ENCODE peak calls at places on chromosomes 16 and 17, in five cellular contexts. One of them, this sample, is unnamed.

GRCh38 chr17:66310528-66311148 is 8.2 kb downstream of the PRKCA start:
- DNase-seq in HFFc6: no peak
- DNase-seq in cardiac muscle cell: no peak
- DNase-seq in breast epithelium: no peak
- DNase-seq in mammary epithelial cell: no peak
- DNase-seq in this sample: no peak

GRCh38 chr17:78883533-78884131 is 19.4 kb downstream of the CEP295NL start:
- DNase-seq in mammary epithelial cell: peak; percentile 80
- DNase-seq in HFFc6: peak; percentile 96
- DNase-seq in cardiac muscle cell: peak; percentile 60
- DNase-seq in breast epithelium: peak; percentile 60
- DNase-seq in this sample: peak; percentile 60

GRCh38 chr16:30949655-30950515 is 1.0 kb downstream of the ORAI3 start:
- DNase-seq in breast epithelium: peak; percentile 75
- DNase-seq in mammary epithelial cell: peak; percentile 98
- DNase-seq in HFFc6: peak; percentile 77
- DNase-seq in cardiac muscle cell: peak; percentile 66
- DNase-seq in this sample: no peak

GRCh38 chr17:62804822-62805221 is 3.3 kb downstream of the MARCHF10 start:
- DNase-seq in mammary epithelial cell: peak; percentile 56
- DNase-seq in breast epithelium: no peak
- DNase-seq in HFFc6: peak; percentile 52
- DNase-seq in cardiac muscle cell: no peak
- DNase-seq in this sample: peak; percentile 29

GRCh38 chr17:14972844-14973243 is 292.3 kb downstream of the PMP22 start:
- DNase-seq in HFFc6: no peak
- DNase-seq in cardiac muscle cell: no peak
- DNase-seq in breast epithelium: no peak
- DNase-seq in mammary epithelial cell: no peak
- DNase-seq in this sample: no peak

GRCh38 chr16:23124315-23124714 is 24.9 kb downstream of the USP31 start:
- DNase-seq in cardiac muscle cell: no peak
- DNase-seq in breast epithelium: no peak
- DNase-seq in HFFc6: peak; percentile 68
- DNase-seq in mammary epithelial cell: peak; percentile 91
- DNase-seq in this sample: no peak

GRCh38 chr16:10961231-10961630 is 16.9 kb downstream of the CLEC16A start:
- DNase-seq in breast epithelium: no peak
- DNase-seq in HFFc6: peak; percentile 93
- DNase-seq in cardiac muscle cell: no peak
- DNase-seq in mammary epithelial cell: peak; percentile 74
- DNase-seq in this sample: no peak

GRCh38 chr16:23434380-23434779 is 18.6 kb downstream of the COG7 start:
- DNase-seq in mammary epithelial cell: peak; percentile 56
- DNase-seq in breast epithelium: no peak
- DNase-seq in HFFc6: peak; percentile 60
- DNase-seq in cardiac muscle cell: peak; percentile 71
- DNase-seq in this sample: no peak

GRCh38 chr16:59543641-59544040 is 809.5 kb upstream of the GOT2 start:
- DNase-seq in breast epithelium: no peak
- DNase-seq in HFFc6: peak; percentile 43
- DNase-seq in mammary epithelial cell: peak; percentile 85
- DNase-seq in cardiac muscle cell: no peak
- DNase-seq in this sample: no peak

GRCh38 chr16:57846078-57846697 is 43.9 kb upstream of the KIFC3 start:
- DNase-seq in HFFc6: no peak
- DNase-seq in breast epithelium: no peak
- DNase-seq in cardiac muscle cell: no peak
- DNase-seq in mammary epithelial cell: no peak
- DNase-seq in this sample: no peak

GRCh38 chr16:54140057-54140787 is 146.4 kb downstream of the IRX3 start:
- DNase-seq in HFFc6: peak; percentile 16
- DNase-seq in breast epithelium: no peak
- DNase-seq in mammary epithelial cell: no peak
- DNase-seq in cardiac muscle cell: peak; percentile 62
- DNase-seq in this sample: no peak

GRCh38 chr17:77098884-77099545 is 41.8 kb upstream of the SEC14L1 start:
- DNase-seq in HFFc6: peak; percentile 51
- DNase-seq in cardiac muscle cell: no peak
- DNase-seq in breast epithelium: no peak
- DNase-seq in mammary epithelial cell: peak; percentile 38
- DNase-seq in this sample: no peak

GRCh38 chr17:35315283-35315682 is 58.1 kb downstream of the SLFN11 start:
- DNase-seq in mammary epithelial cell: peak; percentile 90
- DNase-seq in HFFc6: peak; percentile 88
- DNase-seq in cardiac muscle cell: no peak
- DNase-seq in breast epithelium: no peak
- DNase-seq in this sample: no peak

GRCh38 chr17:979539-980405 is at the start of gene NXN:
- DNase-seq in mammary epithelial cell: peak; percentile 71
- DNase-seq in cardiac muscle cell: peak; percentile 93
- DNase-seq in HFFc6: peak; percentile 70
- DNase-seq in breast epithelium: peak; percentile 90
- DNase-seq in this sample: peak; percentile 95
- TF ChIP-seq CTCF in mammary epithelial cell: no peak
- TF ChIP-seq CTCF in cardiac muscle cell: peak; percentile 15
- TF ChIP-seq CTCF in HFFc6: peak; percentile 29
- TF ChIP-seq CTCF in breast epithelium: no peak
- TF ChIP-seq CTCF in this sample: no peak

GRCh38 chr17:69677130-69677529 is 262.6 kb downstream of the MAP2K6 start:
- DNase-seq in cardiac muscle cell: no peak
- DNase-seq in mammary epithelial cell: no peak
- DNase-seq in breast epithelium: no peak
- DNase-seq in HFFc6: no peak
- DNase-seq in this sample: no peak
- TF ChIP-seq CTCF in cardiac muscle cell: no peak
- TF ChIP-seq CTCF in mammary epithelial cell: no peak
- TF ChIP-seq CTCF in breast epithelium: no peak
- TF ChIP-seq CTCF in HFFc6: no peak
- TF ChIP-seq CTCF in this sample: no peak

GRCh38 chr16:65126845-65127624 is 5.2 kb upstream of the CDH11 start:
- DNase-seq in HFFc6: no peak
- DNase-seq in cardiac muscle cell: no peak
- DNase-seq in mammary epithelial cell: no peak
- DNase-seq in breast epithelium: no peak
- DNase-seq in this sample: no peak
- TF ChIP-seq CTCF in HFFc6: peak; percentile 73
- TF ChIP-seq CTCF in cardiac muscle cell: peak; percentile 34
- TF ChIP-seq CTCF in mammary epithelial cell: peak; percentile 32
- TF ChIP-seq CTCF in breast epithelium: no peak
- TF ChIP-seq CTCF in this sample: peak; percentile 71

GRCh38 chr16:50323335-50324011 is 45.3 kb downstream of the BRD7 start:
- DNase-seq in cardiac muscle cell: no peak
- DNase-seq in HFFc6: peak; percentile 60
- DNase-seq in breast epithelium: no peak
- DNase-seq in mammary epithelial cell: no peak
- DNase-seq in this sample: no peak
- TF ChIP-seq CTCF in cardiac muscle cell: peak; percentile 23
- TF ChIP-seq CTCF in HFFc6: peak; percentile 65
- TF ChIP-seq CTCF in breast epithelium: no peak
- TF ChIP-seq CTCF in mammary epithelial cell: no peak
- TF ChIP-seq CTCF in this sample: no peak

GRCh38 chr16:67419931-67420330 is 3.7 kb upstream of the ZDHHC1 start:
- DNase-seq in mammary epithelial cell: no peak
- DNase-seq in breast epithelium: no peak
- DNase-seq in HFFc6: no peak
- DNase-seq in cardiac muscle cell: no peak
- DNase-seq in this sample: no peak

GRCh38 chr16:67415872-67416793 is at the start of gene ZDHHC1:
- DNase-seq in mammary epithelial cell: peak; percentile 53
- DNase-seq in cardiac muscle cell: peak; percentile 82
- DNase-seq in HFFc6: peak; percentile 33
- DNase-seq in breast epithelium: peak; percentile 77
- DNase-seq in this sample: peak; percentile 57

GRCh38 chr16:67421030-67421429 is 4.8 kb upstream of the ZDHHC1 start:
- DNase-seq in cardiac muscle cell: no peak
- DNase-seq in mammary epithelial cell: no peak
- DNase-seq in HFFc6: no peak
- DNase-seq in breast epithelium: no peak
- DNase-seq in this sample: no peak

GRCh38 chr16:67417333-67418061 is 1.2 kb upstream of the ZDHHC1 start:
- DNase-seq in breast epithelium: no peak
- DNase-seq in HFFc6: no peak
- DNase-seq in cardiac muscle cell: no peak
- DNase-seq in mammary epithelial cell: no peak
- DNase-seq in this sample: no peak

DNA sequence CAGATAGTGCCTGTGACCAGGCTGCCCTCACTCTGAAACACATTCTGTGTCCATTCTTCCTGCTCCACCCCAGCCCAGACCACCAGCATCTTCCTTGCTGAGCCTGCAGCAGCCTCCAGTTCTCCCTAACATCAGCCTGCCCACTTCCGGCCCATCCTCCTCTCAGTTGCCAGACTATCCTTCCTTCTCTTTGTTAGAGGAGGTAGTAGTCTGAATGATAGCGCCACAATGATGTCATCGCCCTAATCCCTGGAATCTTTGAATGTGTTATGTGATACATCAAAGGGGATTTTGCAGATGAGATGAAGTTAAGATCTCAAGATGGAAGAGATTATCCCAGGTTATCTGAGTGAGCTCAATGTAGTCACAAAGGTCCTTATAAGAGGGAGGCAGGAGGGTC is 3.2 kb upstream of the ZDHHC1 start:
- DNase-seq in mammary epithelial cell: no peak
- DNase-seq in breast epithelium: no peak
- DNase-seq in HFFc6: no peak
- DNase-seq in cardiac muscle cell: no peak
- DNase-seq in this sample: no peak
- TF ChIP-seq CTCF in mammary epithelial cell: no peak
- TF ChIP-seq CTCF in breast epithelium: no peak
- TF ChIP-seq CTCF in HFFc6: no peak
- TF ChIP-seq CTCF in cardiac muscle cell: no peak
- TF ChIP-seq CTCF in this sample: no peak

GRCh38 chr17:47301831-47302230 is 21.9 kb upstream of the EFCAB13 start:
- DNase-seq in breast epithelium: no peak
- DNase-seq in cardiac muscle cell: no peak
- DNase-seq in mammary epithelial cell: no peak
- DNase-seq in HFFc6: no peak
- DNase-seq in this sample: no peak

GRCh38 chr17:47301161-47301560 is 22.6 kb upstream of the EFCAB13 start:
- DNase-seq in HFFc6: no peak
- DNase-seq in breast epithelium: no peak
- DNase-seq in mammary epithelial cell: no peak
- DNase-seq in cardiac muscle cell: no peak
- DNase-seq in this sample: no peak

GRCh38 chr17:47300718-47301117 is 23.0 kb upstream of the EFCAB13 start:
- DNase-seq in cardiac muscle cell: no peak
- DNase-seq in HFFc6: no peak
- DNase-seq in breast epithelium: no peak
- DNase-seq in mammary epithelial cell: no peak
- DNase-seq in this sample: no peak

GRCh38 chr17:47304191-47304590 is 19.6 kb upstream of the EFCAB13 start:
- DNase-seq in mammary epithelial cell: no peak
- DNase-seq in HFFc6: no peak
- DNase-seq in cardiac muscle cell: no peak
- DNase-seq in breast epithelium: no peak
- DNase-seq in this sample: no peak

DNA sequence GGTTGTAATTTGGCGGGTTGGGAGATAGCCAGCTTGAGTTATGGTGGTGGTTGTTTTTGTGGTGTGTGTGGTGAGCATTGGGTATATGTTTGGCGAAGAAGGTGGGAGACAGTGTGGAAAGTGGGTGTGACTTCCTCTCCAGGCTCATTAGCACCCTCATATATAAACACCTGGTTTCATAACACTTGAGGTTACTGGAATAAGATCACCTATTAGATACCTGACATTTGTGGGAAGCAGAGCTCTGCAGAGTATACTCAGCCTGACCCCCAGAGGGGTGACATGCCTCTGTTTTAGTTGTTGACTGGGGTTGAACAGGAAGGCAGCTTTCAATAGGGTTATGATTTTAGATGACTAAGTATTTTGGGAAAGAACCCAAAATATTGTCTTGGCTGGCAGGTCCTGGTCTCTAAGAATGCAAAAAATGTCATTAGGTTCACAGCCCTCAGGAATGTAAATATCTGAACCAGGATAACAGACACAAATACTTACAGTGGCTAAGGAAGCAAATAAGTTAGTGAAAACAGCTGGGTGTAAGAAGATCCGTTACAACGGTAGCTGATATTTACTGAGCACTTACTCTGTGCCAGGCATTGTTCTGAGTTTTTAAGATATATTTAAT is 18.3 kb upstream of the EFCAB13 start:
- DNase-seq in HFFc6: peak; percentile 90
- DNase-seq in cardiac muscle cell: no peak
- DNase-seq in breast epithelium: no peak
- DNase-seq in mammary epithelial cell: peak; percentile 90
- DNase-seq in this sample: no peak
- TF ChIP-seq CTCF in HFFc6: no peak
- TF ChIP-seq CTCF in cardiac muscle cell: no peak
- TF ChIP-seq CTCF in breast epithelium: no peak
- TF ChIP-seq CTCF in mammary epithelial cell: no peak
- TF ChIP-seq CTCF in this sample: no peak

GRCh38 chr17:49364119-49364518 is 2.1 kb upstream of the ZNF652 start:
- DNase-seq in breast epithelium: no peak
- DNase-seq in mammary epithelial cell: no peak
- DNase-seq in cardiac muscle cell: no peak
- DNase-seq in HFFc6: no peak
- DNase-seq in this sample: no peak
- TF ChIP-seq CTCF in breast epithelium: no peak
- TF ChIP-seq CTCF in mammary epithelial cell: no peak
- TF ChIP-seq CTCF in cardiac muscle cell: no peak
- TF ChIP-seq CTCF in HFFc6: no peak
- TF ChIP-seq CTCF in this sample: no peak